ENCODE peak calls at places on chromosomes 7 and 10, in ten cellular contexts. V is astrocyte of the cerebellum, H is pancreas, U is thyroid gland, P is chondrocyte, K is fibroblast of the aortic adventitia, S is left ventricle myocardium inferior, E is Calu3, C is testis, L is WTC11. N is an unnamed sample.

GRCh38 chr7:12244694-12245093 is 33.6 kb downstream of the TMEM106B start:
- DNase-seq in V (no peak), H (no peak), U (no peak), P (no peak), K (no peak), S (no peak), E (no peak), C (no peak), L (no peak), N (no peak)

GRCh38 chr7:22875475-22875874 is 52.8 kb upstream of the TOMM7 start:
- DNase-seq in V (no peak), H (no peak), U (no peak), P (no peak), K (no peak), S (no peak), E (no peak), C (no peak), L (no peak), N (no peak)

GRCh38 chr10:95475827-95476481 is 85.2 kb downstream of the SORBS1 start:
- DNase-seq in V (no peak), H (peak), U (no peak), P (no peak), K (no peak), S (no peak), E (peak), C (no peak), L (no peak), N (no peak)

GRCh38 chr10:99551158-99551557 is 18.4 kb downstream of the NKX2-3 start:
- DNase-seq in V (no peak), H (no peak), U (no peak), P (no peak), K (no peak), S (no peak), E (no peak), C (no peak), L (no peak), N (peak)

GRCh38 chr10:126674741-126675515 is 4.4 kb upstream of the C10orf90 start:
- DNase-seq in V (no peak), H (no peak), U (no peak), P (no peak), K (no peak), S (no peak), E (no peak), C (no peak), L (no peak), N (no peak)

GRCh38 chr10:132066186-132066585 is 440 bp downstream of the JAKMIP3 start:
- DNase-seq in V (no peak), H (peak), U (no peak), P (peak), K (no peak), S (no peak), E (no peak), C (no peak), L (no peak), N (peak)

GRCh38 chr10:132465193-132465888 is 68.3 kb downstream of the PWWP2B start:
- DNase-seq in V (no peak), H (no peak), U (no peak), P (peak), K (no peak), S (no peak), E (no peak), C (no peak), L (peak), N (no peak)

GRCh38 chr7:80088705-80089104 is 45.9 kb upstream of the GNAI1 start:
- DNase-seq in V (no peak), H (no peak), U (no peak), P (no peak), K (no peak), S (no peak), E (no peak), C (no peak), L (no peak), N (peak)

DNA sequence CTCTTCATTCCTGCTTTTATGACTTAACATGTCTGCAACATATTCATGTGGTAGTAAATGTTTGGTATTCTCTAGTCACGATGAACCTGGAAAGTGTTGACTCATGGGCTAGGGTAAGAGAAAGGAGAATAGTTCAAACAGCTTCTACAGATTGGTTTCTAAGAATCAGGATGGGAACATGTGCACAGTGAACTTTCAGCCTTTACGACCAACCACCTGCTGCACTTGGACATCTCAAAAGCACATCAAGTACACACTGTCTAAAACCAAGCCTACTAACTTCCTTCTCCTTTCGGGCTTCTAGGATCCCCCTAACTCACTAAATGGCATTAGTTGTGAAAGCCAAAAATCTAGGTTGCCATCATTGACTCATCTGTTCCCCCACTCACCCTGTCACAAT is 85.5 kb downstream of the CUL2 start:
- DNase-seq in V (no peak), H (no peak), U (no peak), P (no peak), K (no peak), S (no peak), E (no peak), C (no peak), L (no peak), N (peak)
- TF ChIP-seq CTCF in V (no peak), H (no peak), U (no peak), P (no peak), K (no peak), S (no peak), E (no peak), C (no peak), L (no peak), N (no peak)

GRCh38 chr10:12974123-12974844 is 27.2 kb downstream of the CCDC3 start:
- DNase-seq in V (no peak), H (no peak), U (no peak), P (no peak), K (no peak), S (no peak), E (no peak), C (no peak), L (no peak), N (no peak)

GRCh38 chr10:12974845-12975199 is 26.7 kb downstream of the CCDC3 start:
- DNase-seq in V (no peak), H (no peak), U (no peak), P (no peak), K (no peak), S (no peak), E (no peak), C (no peak), L (no peak), N (no peak)

GRCh38 chr10:12975906-12976305 is 25.6 kb downstream of the CCDC3 start:
- DNase-seq in V (no peak), H (no peak), U (no peak), P (no peak), K (no peak), S (no peak), E (no peak), C (no peak), L (no peak), N (no peak)

GRCh38 chr10:12973149-12973718 is 28.3 kb downstream of the CCDC3 start:
- DNase-seq in V (no peak), H (no peak), U (no peak), P (no peak), K (no peak), S (no peak), E (no peak), C (no peak), L (no peak), N (no peak)

DNA sequence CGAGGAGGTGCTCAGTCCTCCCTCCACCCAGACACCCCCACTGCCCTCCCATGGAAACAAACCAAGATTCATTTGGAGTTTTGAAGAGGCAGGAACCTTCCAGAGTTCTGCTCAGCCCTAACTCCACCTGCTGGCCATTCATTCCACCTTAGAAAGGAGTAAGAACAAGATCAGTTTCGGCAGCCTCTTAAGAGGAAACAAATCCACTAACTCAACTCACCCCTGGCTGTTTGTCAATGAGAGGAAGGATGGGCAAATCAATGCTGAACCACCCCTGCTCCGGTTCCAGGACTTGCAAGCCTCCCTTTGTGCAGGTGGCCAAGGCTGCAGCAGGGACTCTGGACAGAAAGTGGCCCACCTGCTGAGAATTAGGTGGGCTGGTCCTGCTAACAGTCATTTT is 26.2 kb downstream of the CCDC3 start:
- DNase-seq in V (no peak), H (no peak), U (no peak), P (no peak), K (no peak), S (no peak), E (peak), C (no peak), L (no peak), N (no peak)
- TF ChIP-seq CTCF in V (peak), H (no peak), U (no peak), P (peak), K (no peak), S (peak), E (no peak), C (no peak), L (no peak), N (no peak)

GRCh38 chr7:18119985-18120384 is 92.3 kb upstream of the PRPS1L1 start:
- DNase-seq in V (no peak), H (no peak), U (peak), P (no peak), K (peak), S (no peak), E (peak), C (no peak), L (peak), N (no peak)
- TF ChIP-seq CTCF in V (peak), H (no peak), U (peak), P (peak), K (peak), S (peak), E (peak), C (no peak), L (no peak), N (peak)

GRCh38 chr7:154777908-154778307 is 225.0 kb downstream of the PAXIP1 start:
- DNase-seq in V (no peak), H (no peak), U (no peak), P (no peak), K (no peak), S (no peak), E (no peak), C (no peak), L (no peak), N (no peak)

GRCh38 chr7:154776350-154776749 is 226.6 kb downstream of the PAXIP1 start:
- DNase-seq in V (no peak), H (no peak), U (no peak), P (no peak), K (no peak), S (no peak), E (no peak), C (no peak), L (no peak), N (no peak)

GRCh38 chr7:154777489-154777888 is 225.4 kb downstream of the PAXIP1 start:
- DNase-seq in V (no peak), H (no peak), U (no peak), P (no peak), K (no peak), S (no peak), E (no peak), C (no peak), L (no peak), N (no peak)

GRCh38 chr7:154775681-154776080 is 227.2 kb downstream of the PAXIP1 start:
- DNase-seq in V (no peak), H (no peak), U (no peak), P (no peak), K (no peak), S (no peak), E (no peak), C (no peak), L (no peak), N (no peak)

DNA sequence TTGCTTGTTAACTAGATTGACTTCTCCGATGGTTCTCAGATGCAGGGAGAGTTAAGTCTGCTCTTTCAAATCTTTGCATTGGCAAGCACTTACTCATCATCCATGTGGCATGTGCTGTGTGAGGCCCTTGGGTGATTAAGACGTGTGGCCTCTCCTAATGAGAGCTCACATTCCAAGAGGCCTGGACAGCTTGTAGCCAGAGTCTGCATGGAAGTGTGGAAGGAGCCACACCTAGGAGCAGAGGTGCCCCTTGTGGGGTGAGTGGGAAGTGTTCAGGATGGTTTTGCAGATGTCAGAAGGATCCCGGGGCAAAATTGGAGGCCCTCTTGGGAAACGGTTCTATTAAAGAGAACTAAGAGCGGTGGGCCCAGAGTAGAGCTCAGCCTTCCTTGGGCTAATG is 225.9 kb downstream of the PAXIP1 start:
- DNase-seq in V (no peak), H (no peak), U (no peak), P (no peak), K (no peak), S (no peak), E (no peak), C (no peak), L (no peak), N (peak)
- TF ChIP-seq CTCF in V (peak), H (no peak), U (no peak), P (no peak), K (no peak), S (no peak), E (no peak), C (no peak), L (no peak), N (peak)

DNA sequence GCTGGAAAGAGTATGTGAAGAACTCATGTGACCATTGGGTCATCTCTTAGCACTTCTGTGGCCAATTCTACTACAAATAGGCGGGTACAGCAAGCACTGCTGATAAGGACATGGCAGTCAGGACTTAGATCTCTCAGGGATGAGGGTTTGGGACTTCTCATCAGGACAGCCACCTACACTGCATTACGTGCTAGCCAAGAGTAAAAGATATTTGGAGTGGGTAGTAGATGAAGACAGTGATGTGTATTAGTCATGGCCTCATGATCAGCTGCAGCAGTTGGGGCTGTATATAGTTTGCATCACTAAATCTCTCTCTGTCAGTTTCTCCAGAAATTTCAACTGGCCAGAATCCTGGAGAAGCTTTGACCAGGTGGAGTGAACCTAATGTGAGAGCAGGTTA is 9.2 kb downstream of the TAS2R60 start:
- DNase-seq in V (no peak), H (no peak), U (no peak), P (no peak), K (peak), S (no peak), E (no peak), C (no peak), L (no peak), N (no peak)
- TF ChIP-seq CTCF in V (no peak), H (no peak), U (no peak), P (no peak), K (no peak), S (no peak), E (no peak), C (no peak), L (no peak), N (no peak)

GRCh38 chr10:46022978-46023702 is 7.3 kb downstream of the NCOA4 start:
- DNase-seq in V (peak), H (peak), U (peak), P (peak), K (peak), S (peak), E (peak), C (peak), L (peak), N (peak)
- TF ChIP-seq CTCF in V (no peak), H (no peak), U (no peak), P (peak), K (peak), S (peak), E (no peak), C (no peak), L (no peak), N (peak)

GRCh38 chr7:24881622-24882021 is 98.4 kb downstream of the OSBPL3 start:
- DNase-seq in V (no peak), H (no peak), U (no peak), P (no peak), K (no peak), S (no peak), E (peak), C (no peak), L (peak), N (no peak)
- TF ChIP-seq CTCF in V (peak), H (no peak), U (no peak), P (peak), K (no peak), S (no peak), E (no peak), C (no peak), L (no peak), N (peak)

GRCh38 chr7:69250958-69251357 is 347.3 kb upstream of the AUTS2 start:
- DNase-seq in V (no peak), H (no peak), U (no peak), P (no peak), K (no peak), S (no peak), E (no peak), C (no peak), L (no peak), N (no peak)
- TF ChIP-seq CTCF in V (no peak), H (no peak), U (no peak), P (no peak), K (no peak), S (no peak), E (no peak), C (no peak), L (no peak), N (no peak)

GRCh38 chr7:149028346-149029109 is at the start of gene PDIA4:
- DNase-seq in V (peak), H (peak), U (peak), P (peak), K (peak), S (peak), E (peak), C (peak), L (peak), N (peak)
- TF ChIP-seq CTCF in V (no peak), H (no peak), U (no peak), P (peak), K (peak), S (peak), E (peak), C (peak), L (no peak), N (peak)

N was measured in HFFc6.